ENCODE peak calls at places on chromosomes 12 and 14, in five cellular contexts. Z is CD8-positive, alpha-beta T cell; E is spleen; R is mammary epithelial cell; J is esophagus squamous epithelium. Q is an unnamed sample.
A peak's percentile ranks its signal among the peaks of the same experiment; 100 is the strongest.

GRCh38 chr14:92677087-92677668 is 71.2 kb downstream of the LGMN start:
- DNase-seq in Z (peak; percentile 41), E (peak; percentile 71), R (no peak), J (no peak), Q (peak; percentile 91)

GRCh38 chr14:97723834-97724770 is 926.9 kb downstream of the VRK1 start:
- DNase-seq in Z (peak; percentile 37), E (no peak), R (no peak), J (no peak), Q (no peak)

GRCh38 chr14:104036250-104036649 is 49.2 kb upstream of the ASPG start:
- DNase-seq in Z (no peak), E (no peak), R (no peak), J (no peak), Q (no peak)

GRCh38 chr12:109065853-109066193 is 13.4 kb downstream of the USP30 start:
- DNase-seq in Z (no peak), E (no peak), R (no peak), J (no peak), Q (no peak)

GRCh38 chr14:24665440-24665991 is 31.5 kb upstream of the GZMB start:
- DNase-seq in Z (no peak), E (no peak), R (peak; percentile 70), J (no peak), Q (peak; percentile 66)

GRCh38 chr14:80215081-80215480 is 3.8 kb upstream of the DIO2 start:
- DNase-seq in Z (no peak), E (no peak), R (no peak), J (no peak), Q (no peak)

GRCh38 chr14:65854215-65854614 is 441.7 kb downstream of the FUT8 start:
- DNase-seq in Z (no peak), E (no peak), R (no peak), J (no peak), Q (no peak)

GRCh38 chr12:69039881-69040280 is 106.9 kb upstream of the CPM start:
- DNase-seq in Z (no peak), E (no peak), R (no peak), J (no peak), Q (no peak)

GRCh38 chr12:62581288-62582064 is 114.8 kb downstream of the MON2 start:
- DNase-seq in Z (no peak), E (no peak), R (peak; percentile 25), J (no peak), Q (peak; percentile 25)

GRCh38 chr14:93713726-93714405 is 74.4 kb downstream of the PRIMA1 start:
- DNase-seq in Z (no peak), E (peak; percentile 61), R (no peak), J (no peak), Q (no peak)

GRCh38 chr14:70714055-70714550 is 72.4 kb downstream of the TTC9 start:
- DNase-seq in Z (peak; percentile 46), E (no peak), R (peak; percentile 34), J (no peak), Q (peak; percentile 33)

GRCh38 chr14:71187633-71188356 is 280.5 kb downstream of the PCNX1 start:
- DNase-seq in Z (no peak), E (no peak), R (no peak), J (no peak), Q (no peak)

GRCh38 chr12:54413284-54414190 is 5.5 kb downstream of the ITGA5 start:
- DNase-seq in Z (peak; percentile 94), E (peak; percentile 93), R (no peak), J (no peak), Q (no peak)

GRCh38 chr14:31950760-31951637 is 126.1 kb upstream of the ARHGAP5 start:
- DNase-seq in Z (no peak), E (peak; percentile 80), R (peak; percentile 72), J (no peak), Q (no peak)

GRCh38 chr12:94426049-94426448 is 33.6 kb downstream of the CEP83 start:
- DNase-seq in Z (no peak), E (no peak), R (no peak), J (no peak), Q (no peak)

GRCh38 chr12:1873531-1874149 is 44.8 kb downstream of the CACNA2D4 start:
- DNase-seq in Z (no peak), E (no peak), R (no peak), J (no peak), Q (no peak)

GRCh38 chr12:122063691-122064033 is 14.9 kb upstream of the MLXIP start:
- DNase-seq in Z (no peak), E (no peak), R (no peak), J (no peak), Q (no peak)

GRCh38 chr14:41868396-41868795 is 261.7 kb downstream of the LRFN5 start:
- DNase-seq in Z (no peak), E (no peak), R (no peak), J (no peak), Q (no peak)

GRCh38 chr12:122687091-122687490 is 16.1 kb downstream of the HCAR2 start:
- DNase-seq in Z (no peak), E (no peak), R (no peak), J (no peak), Q (no peak)

GRCh38 chr12:117967043-117967442 is 1.7 kb downstream of the KSR2 start:
- DNase-seq in Z (no peak), E (no peak), R (no peak), J (no peak), Q (no peak)

GRCh38 chr12:53989227-53990113 is 4.5 kb downstream of the HOXC10 start:
- DNase-seq in Z (no peak), E (no peak), R (peak; percentile 57), J (no peak), Q (peak; percentile 33)

GRCh38 chr12:27331927-27332324 is 710 bp upstream of the BMAL2 start:
- DNase-seq in Z (no peak), E (no peak), R (peak; percentile 42), J (no peak), Q (no peak)

GRCh38 chr12:105317942-105318614 is 12.4 kb upstream of the C12orf75 start:
- DNase-seq in Z (no peak), E (no peak), R (no peak), J (no peak), Q (no peak)

GRCh38 chr14:34018564-34019244 is 67.8 kb upstream of the EGLN3 start:
- DNase-seq in Z (no peak), E (no peak), R (no peak), J (no peak), Q (peak; percentile 44)

GRCh38 chr12:104555650-104556049 is 98.9 kb downstream of the CHST11 start:
- DNase-seq in Z (no peak), E (no peak), R (no peak), J (no peak), Q (no peak)

GRCh38 chr12:15453613-15454012 is 131.3 kb downstream of the PTPRO start:
- DNase-seq in Z (no peak), E (no peak), R (no peak), J (no peak), Q (peak; percentile 2)

GRCh38 chr14:94936901-94937321 is 167.0 kb upstream of the GSC start:
- DNase-seq in Z (no peak), E (no peak), R (no peak), J (no peak), Q (no peak)

GRCh38 chr12:64008596-64008995 is 164.1 kb downstream of the SRGAP1 start:
- DNase-seq in Z (no peak), E (no peak), R (no peak), J (no peak), Q (no peak)

GRCh38 chr14:89435527-89436273 is 18.7 kb upstream of the FOXN3 start:
- DNase-seq in Z (no peak), E (no peak), R (no peak), J (no peak), Q (no peak)

GRCh38 chr12:130880411-130880885 is 8.6 kb downstream of the RAN start:
- DNase-seq in Z (no peak), E (no peak), R (no peak), J (no peak), Q (peak; percentile 24)

GRCh38 chr12:93778306-93778705 is 101.1 kb downstream of the CRADD start:
- DNase-seq in Z (no peak), E (no peak), R (no peak), J (no peak), Q (no peak)

GRCh38 chr14:93009471-93010117 is 86.6 kb downstream of the CHGA start:
- DNase-seq in Z (no peak), E (no peak), R (no peak), J (no peak), Q (no peak)

GRCh38 chr14:64952598-64953309 is 10.2 kb upstream of the GPX2 start:
- DNase-seq in Z (no peak), E (no peak), R (no peak), J (no peak), Q (peak; percentile 18)

GRCh38 chr14:72546359-72547035 is 347.4 kb downstream of the DPF3 start:
- DNase-seq in Z (no peak), E (no peak), R (no peak), J (no peak), Q (no peak)
- TF ChIP-seq CTCF in Z (no peak), E (no peak), R (no peak), J (no peak), Q (no peak)

GRCh38 chr12:116028619-116029018 is 248.9 kb downstream of the MED13L start:
- DNase-seq in Z (no peak), E (no peak), R (no peak), J (no peak), Q (no peak)

GRCh38 chr12:116027551-116027821 is 250.0 kb downstream of the MED13L start:
- DNase-seq in Z (no peak), E (no peak), R (no peak), J (no peak), Q (no peak)

GRCh38 chr12:116026768-116027550 is 250.5 kb downstream of the MED13L start:
- DNase-seq in Z (no peak), E (no peak), R (no peak), J (no peak), Q (no peak)

GRCh38 chr12:116024769-116025168 is 252.7 kb downstream of the MED13L start:
- DNase-seq in Z (no peak), E (no peak), R (no peak), J (no peak), Q (no peak)

GRCh38 chr12:116026346-116026745 is 251.1 kb downstream of the MED13L start:
- DNase-seq in Z (no peak), E (no peak), R (no peak), J (no peak), Q (no peak)
- H3K4me3 ChIP-seq in Z (no peak overlapping the region), E (no peak overlapping the region), R (no peak overlapping the region), J (no peak overlapping the region), Q (no peak overlapping the region)

DNA sequence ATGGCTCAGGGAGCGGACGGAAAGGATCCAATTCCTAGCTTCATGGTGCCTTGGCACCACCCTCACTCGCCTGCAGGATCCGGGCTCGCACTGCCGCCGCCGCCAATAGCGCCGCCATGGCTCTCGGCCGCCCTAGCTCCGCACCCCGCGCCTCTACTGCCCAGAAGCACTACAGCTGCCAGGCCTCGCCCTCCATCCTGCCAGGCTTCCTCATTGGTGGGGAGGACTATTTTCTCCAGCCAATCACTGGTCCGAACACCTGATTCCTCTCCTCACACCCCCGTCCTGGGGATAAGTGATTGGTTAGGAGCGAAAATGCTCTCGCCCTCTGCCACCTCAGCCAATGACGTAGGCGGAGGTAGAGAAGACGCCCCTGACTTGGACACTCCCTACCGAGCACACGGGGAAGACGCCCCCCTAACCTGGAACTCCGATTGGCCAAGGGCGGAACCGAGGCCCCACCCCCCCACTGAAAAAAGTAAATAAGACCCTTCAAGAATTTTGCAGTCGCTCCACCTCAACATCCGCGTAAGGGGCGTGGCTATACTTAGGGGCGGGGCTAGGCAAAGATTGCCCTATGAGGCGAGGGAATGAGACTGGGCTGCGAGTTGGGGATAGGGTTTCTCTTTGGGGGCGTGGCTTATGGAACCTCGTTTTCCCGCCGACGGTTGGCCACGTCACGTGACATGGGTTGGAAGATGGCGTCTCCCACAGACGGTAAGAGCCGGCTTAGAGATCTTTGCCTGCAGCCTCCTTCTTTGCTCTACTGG is at the start of the genes ALDH6A1 and LIN52:
- DNase-seq in Z (peak; percentile 100), E (peak; percentile 99), R (peak; percentile 100), J (peak; percentile 93), Q (peak; percentile 100)
- TF ChIP-seq CTCF in Z (no peak), E (peak; percentile 7), R (peak; percentile 14), J (no peak), Q (peak; percentile 21)

GRCh38 chr12:48788522-48788851 is 402 bp downstream of the ADCY6 start:
- DNase-seq in Z (no peak), E (no peak), R (no peak), J (no peak), Q (no peak)
- H3K4me3 ChIP-seq in Z (no peak overlapping the region), E (peak overlapping the region; percentile 80), R (peak overlapping the region; percentile 79), J (peak overlapping the region; percentile 90), Q (no peak overlapping the region)

Q was measured in GM12864.